ENCODE peak calls at places on chromosomes 7 and 10, in ten cellular contexts. C, F, Q, V, W, I, D, K, T and Y are unnamed samples. For H3K27me3, the result is how much of the 10 kb centered on the place peaks cover.

GRCh38 chr10:98539578-98539977 is 92.8 kb upstream of the HPS1 start:
- DNase-seq in C (no peak), F (no peak), Q (no peak), V (no peak), W (no peak), I (no peak), D (no peak), K (no peak), T (no peak), Y (no peak)

GRCh38 chr7:159064816-159065130 is 79.9 kb downstream of the VIPR2 start:
- DNase-seq in C (no peak), F (no peak), Q (no peak), V (no peak), W (no peak), I (no peak), D (no peak), K (no peak), T (no peak), Y (no peak)

GRCh38 chr10:5629789-5630436 is 36.5 kb downstream of the ASB13 start:
- DNase-seq in C (peak), F (no peak), Q (peak), V (peak), W (peak), I (peak), D (peak), K (peak), T (peak), Y (peak)

GRCh38 chr10:127907411-127908105 is 655 bp downstream of the PTPRE start:
- DNase-seq in C (peak), F (no peak), Q (no peak), V (peak), W (no peak), I (peak), D (no peak), K (peak), T (peak), Y (no peak)

GRCh38 chr7:69738396-69738889 is 140.2 kb downstream of the AUTS2 start:
- DNase-seq in C (no peak), F (no peak), Q (no peak), V (peak), W (no peak), I (no peak), D (no peak), K (no peak), T (peak), Y (no peak)

GRCh38 chr10:99484626-99485581 is 47.8 kb upstream of the NKX2-3 start:
- DNase-seq in C (no peak), F (no peak), Q (no peak), V (no peak), W (no peak), I (no peak), D (no peak), K (no peak), T (no peak), Y (no peak)

GRCh38 chr7:12090757-12091134 is 120.3 kb upstream of the TMEM106B start:
- DNase-seq in C (no peak), F (no peak), Q (no peak), V (peak), W (no peak), I (peak), D (no peak), K (no peak), T (no peak), Y (no peak)

GRCh38 chr7:48298779-48299178 is 127.5 kb downstream of the ABCA13 start:
- DNase-seq in C (no peak), F (peak), Q (no peak), V (peak), W (no peak), I (no peak), D (peak), K (no peak), T (no peak), Y (no peak)

DNA sequence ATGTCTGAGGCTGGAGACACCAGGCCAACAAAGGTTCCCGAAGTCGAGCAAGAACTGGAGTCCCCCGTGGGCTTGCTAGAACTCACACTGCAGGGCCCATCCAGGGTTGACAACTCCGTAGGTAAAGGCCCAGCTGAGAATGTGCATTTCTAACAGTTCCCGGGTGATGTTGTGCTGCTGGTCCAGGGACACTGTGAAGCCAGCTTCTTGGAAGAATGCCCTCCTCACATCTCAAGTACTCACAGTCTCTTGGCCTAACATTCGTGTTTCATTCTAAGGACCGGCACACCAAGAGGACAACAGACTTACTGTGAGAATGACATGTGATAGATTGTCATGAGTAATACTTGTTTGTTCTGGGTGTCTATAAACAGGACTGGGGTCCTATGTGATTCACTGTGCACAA is 682.2 kb upstream of the IGFBP3 start:
- DNase-seq in C (no peak), F (no peak), Q (no peak), V (no peak), W (no peak), I (no peak), D (peak), K (peak), T (peak), Y (no peak)
- H3K27ac ChIP-seq in C (peak), F (no peak), Q (peak), V (peak), W (no peak), I (no peak), D (peak), K (peak), T (no peak), Y (no peak)

DNA sequence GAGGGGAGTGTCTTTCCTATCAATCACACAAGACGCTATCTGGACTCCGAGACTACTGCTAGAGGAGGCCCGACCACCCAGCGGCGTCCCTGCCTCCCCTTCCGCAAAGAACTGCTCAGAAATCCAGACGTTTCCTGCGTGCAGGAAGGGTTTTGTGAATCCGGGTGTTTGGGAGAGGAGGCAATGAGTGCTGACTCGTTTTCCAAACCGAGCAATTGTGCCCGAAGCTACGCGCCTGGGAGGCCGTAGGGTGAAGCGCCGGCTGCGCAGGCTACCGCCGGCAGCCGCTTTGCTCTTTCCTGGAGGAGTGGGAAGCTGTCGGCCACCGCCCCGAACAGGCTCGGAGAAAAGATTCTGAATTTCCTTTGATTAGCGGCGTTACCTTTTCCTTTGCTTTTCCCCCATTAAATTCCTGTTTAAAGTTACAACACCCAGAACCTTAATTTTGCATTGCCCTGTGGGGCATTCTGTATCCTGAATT is 5.3 kb downstream of the VAX1 start:
- DNase-seq in C (no peak), F (no peak), Q (no peak), V (no peak), W (no peak), I (peak), D (no peak), K (no peak), T (no peak), Y (no peak)
- H3K27me3 ChIP-seq in C (half or more), F (half or more), Q (half or more), V (half or more), W (half or more), I (half or more), D (half or more), K (under half), T (half or more), Y (half or more)

GRCh38 chr7:28695300-28696261 is 262.5 kb downstream of the TRIL start:
- DNase-seq in C (no peak), F (no peak), Q (no peak), V (no peak), W (no peak), I (no peak), D (no peak), K (no peak), T (no peak), Y (no peak)
- TF ChIP-seq CTCF in C (no peak), F (no peak), Q (no peak), V (no peak), W (no peak), I (no peak), D (no peak), K (no peak), T (no peak), Y (no peak)

GRCh38 chr7:44697136-44698045 is 51.3 kb upstream of the ZMIZ2 start:
- DNase-seq in C (no peak), F (no peak), Q (no peak), V (no peak), W (no peak), I (no peak), D (no peak), K (no peak), T (no peak), Y (no peak)

GRCh38 chr7:44694326-44694725 is 54.3 kb upstream of the ZMIZ2 start:
- DNase-seq in C (peak), F (no peak), Q (no peak), V (no peak), W (no peak), I (no peak), D (no peak), K (no peak), T (no peak), Y (no peak)

GRCh38 chr7:44694766-44695165 is 53.9 kb upstream of the ZMIZ2 start:
- DNase-seq in C (no peak), F (no peak), Q (no peak), V (no peak), W (no peak), I (no peak), D (no peak), K (no peak), T (no peak), Y (no peak)

GRCh38 chr7:44696728-44697127 is 51.9 kb upstream of the ZMIZ2 start:
- DNase-seq in C (peak), F (no peak), Q (no peak), V (no peak), W (no peak), I (no peak), D (no peak), K (no peak), T (no peak), Y (no peak)

DNA sequence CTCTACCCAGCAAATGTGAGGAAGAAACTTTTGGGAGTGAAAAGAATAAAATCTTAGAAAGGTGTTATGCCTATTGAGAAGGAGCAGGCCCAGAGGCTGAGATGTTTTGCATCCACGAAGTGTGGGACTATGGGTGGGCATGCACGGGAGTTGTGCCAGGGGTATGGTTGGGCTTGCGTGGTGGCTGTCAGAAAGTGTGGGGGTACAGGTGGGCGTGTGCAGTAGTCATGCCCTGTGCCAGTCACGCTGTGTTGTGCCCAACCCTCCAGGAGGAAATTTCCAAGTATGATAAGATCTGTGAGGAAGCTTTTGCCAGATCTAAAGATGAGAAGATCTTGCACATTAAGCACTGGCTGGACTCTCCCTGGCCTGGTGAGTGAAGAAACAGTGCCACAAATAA is 52.9 kb upstream of the ZMIZ2 start:
- DNase-seq in C (peak), F (no peak), Q (no peak), V (no peak), W (no peak), I (no peak), D (no peak), K (no peak), T (no peak), Y (no peak)
- H3K27ac ChIP-seq in C (no peak), F (no peak), Q (no peak), V (no peak), W (no peak), I (no peak), D (no peak), K (no peak), T (no peak), Y (no peak)

GRCh38 chr10:126516515-126516914 is 128.2 kb upstream of the ADAM12 start:
- DNase-seq in C (no peak), F (no peak), Q (no peak), V (no peak), W (no peak), I (no peak), D (no peak), K (no peak), T (no peak), Y (no peak)
- H3K27me3 ChIP-seq in C (under half), F (under half), Q (under half), V (under half), W (under half), I (under half), D (under half), K (under half), T (under half), Y (under half)

DNA sequence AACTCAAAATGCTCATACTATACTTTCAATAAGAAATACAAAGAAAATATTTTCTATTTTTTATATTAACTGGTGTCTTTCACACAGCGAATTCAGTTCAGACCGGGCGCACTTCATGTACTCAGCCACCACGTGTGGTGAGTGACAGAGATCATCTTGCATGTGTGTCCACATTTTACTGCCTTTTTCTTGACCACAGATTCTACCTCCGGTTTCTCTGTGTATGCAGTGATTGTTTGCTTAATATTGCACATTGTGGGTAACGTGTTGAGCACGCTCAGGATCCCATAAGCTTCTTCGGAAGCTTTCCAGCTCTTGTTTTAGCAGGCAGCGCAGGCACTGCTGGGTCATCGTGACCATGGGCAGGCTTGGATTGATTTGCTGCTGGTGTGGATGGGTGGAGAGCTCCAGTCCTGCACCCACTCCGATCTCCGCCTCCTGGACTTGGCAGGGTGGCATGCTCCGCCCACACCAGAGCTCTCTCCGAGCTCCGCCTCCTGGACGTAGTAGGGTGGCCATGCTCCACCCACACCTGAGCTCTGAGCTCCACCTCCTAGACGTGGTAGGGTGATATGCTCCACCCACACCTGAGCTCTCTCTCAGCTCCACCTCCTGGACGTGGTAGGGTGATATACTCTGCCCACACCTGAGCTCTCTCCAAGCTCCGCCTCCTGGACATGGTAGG is 253.3 kb downstream of the DIP2C start:
- DNase-seq in C (no peak), F (no peak), Q (no peak), V (no peak), W (no peak), I (no peak), D (no peak), K (no peak), T (no peak), Y (no peak)
- TF ChIP-seq CTCF in C (no peak), F (no peak), Q (no peak), V (no peak), W (no peak), I (no peak), D (no peak), K (no peak), T (no peak), Y (no peak)

DNA sequence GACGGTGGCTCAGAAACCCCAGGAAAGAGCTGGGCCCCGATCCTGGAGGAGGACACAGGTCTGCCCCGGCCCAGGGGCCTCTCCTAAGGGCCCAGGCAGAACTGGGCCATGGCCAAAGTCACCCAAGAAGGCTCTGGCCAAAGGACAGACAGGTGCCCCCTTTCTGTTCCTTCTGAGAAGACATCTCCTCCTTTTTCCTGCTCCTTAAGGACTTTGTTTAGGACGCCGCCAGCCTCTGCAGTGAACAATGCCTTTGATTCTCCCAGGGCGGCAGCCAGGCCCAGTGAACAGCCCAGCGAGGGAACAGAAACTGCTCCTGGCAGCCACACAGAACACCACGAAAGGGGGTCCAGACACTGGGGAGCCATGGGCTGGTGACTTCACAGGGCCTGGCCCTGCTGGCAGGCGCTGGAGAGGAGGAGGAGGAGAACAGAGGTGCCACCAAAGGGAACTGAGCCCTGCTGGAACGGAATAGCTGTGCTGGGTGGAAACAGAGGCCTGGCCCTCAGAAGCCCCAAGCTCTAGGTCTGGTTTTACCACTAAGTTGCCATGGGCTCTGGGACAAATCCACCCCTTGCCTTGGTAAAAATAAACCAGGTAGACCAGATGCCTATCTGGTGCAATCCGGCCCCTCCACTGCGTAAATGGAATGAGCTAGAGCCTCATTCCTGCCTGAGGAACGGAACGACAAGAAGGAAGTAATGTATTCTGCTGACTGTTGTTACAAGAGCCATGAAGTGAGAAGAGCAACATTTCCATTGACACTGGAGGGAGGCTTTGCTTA is 163.3 kb upstream of the RHEB start:
- DNase-seq in C (no peak), F (no peak), Q (no peak), V (no peak), W (no peak), I (no peak), D (no peak), K (peak), T (no peak), Y (no peak)
- H3K27ac ChIP-seq in C (peak), F (no peak), Q (peak), V (no peak), W (no peak), I (no peak), D (no peak), K (no peak), T (no peak), Y (no peak)